ENCODE peak calls at places on chromosomes 11 and 22, in seven cellular contexts. W is Calu3; S is ecto neural progenitor cell; R is A549; N is heart right ventricle; V is activated gamma-delta T cell treated with anti-CD3 and anti-CD28 coated beads, Interleukin-2, amount 50 U/mL, for 16 hours; J is NCI-H774. B is an unnamed sample.

GRCh38 chr22:46672731-46673130 is 52.5 kb downstream of the GRAMD4 start:
- DNase-seq in J (no peak), W (no peak), V (no peak), N (no peak), S (no peak), R (no peak), B (no peak)

GRCh38 chr11:69514771-69515170 is 33.3 kb downstream of the LINC01488 start:
- DNase-seq in V (no peak), R (no peak), S (no peak), N (no peak), W (no peak), J (no peak), B (no peak)

GRCh38 chr11:95267814-95268213 is 36.8 kb upstream of the SESN3 start:
- DNase-seq in R (no peak), J (no peak), V (no peak), N (no peak), S (no peak), W (no peak), B (no peak)

GRCh38 chr22:27614291-27615007 is 187.1 kb downstream of the MN1 start:
- DNase-seq in R (no peak), S (no peak), W (no peak), V (no peak), J (no peak), N (no peak), B (no peak)

GRCh38 chr22:37806409-37807338 is 1.1 kb upstream of the GCAT start:
- DNase-seq in J (no peak), W (no peak), N (no peak), V (no peak), S (no peak), R (peak), B (peak)

GRCh38 chr22:40325315-40325714 is 21.0 kb upstream of the ADSL start:
- DNase-seq in V (peak), W (no peak), R (no peak), J (no peak), S (no peak), N (no peak), B (no peak)

GRCh38 chr22:19852177-19852781 is 2.4 kb downstream of the GNB1L start:
- DNase-seq in N (no peak), R (no peak), W (no peak), J (no peak), S (no peak), V (no peak), B (no peak)

GRCh38 chr11:86919557-86920210 is 35.5 kb downstream of the FZD4 start:
- DNase-seq in W (no peak), J (no peak), V (no peak), N (peak), R (peak), S (no peak), B (no peak)

GRCh38 chr11:2653930-2654739 is 45.7 kb downstream of the KCNQ1OT1 start:
- DNase-seq in R (no peak), N (no peak), J (no peak), S (no peak), V (no peak), W (no peak), B (no peak)

GRCh38 chr22:23127788-23128187 is 14.0 kb downstream of the RSPH14 start:
- DNase-seq in N (no peak), J (no peak), W (no peak), S (no peak), R (no peak), V (no peak), B (no peak)

GRCh38 chr22:23984430-23984829 is 4.5 kb downstream of the GSTT2 start:
- DNase-seq in V (no peak), N (no peak), W (peak), S (no peak), R (peak), J (no peak), B (peak)

GRCh38 chr11:96704847-96705246 is 315.0 kb downstream of the JRKL start:
- DNase-seq in R (no peak), J (no peak), V (no peak), N (no peak), W (no peak), S (no peak), B (no peak)

GRCh38 chr22:28648792-28649191 is 30.8 kb downstream of the TTC28 start:
- DNase-seq in R (no peak), V (no peak), N (no peak), S (no peak), J (no peak), W (no peak), B (no peak)

GRCh38 chr22:37095113-37095512 is 14.4 kb downstream of the TMPRSS6 start:
- DNase-seq in S (no peak), V (peak), N (no peak), R (no peak), J (no peak), W (no peak), B (no peak)

GRCh38 chr11:27204527-27204926 is 158.5 kb downstream of the CCDC34 start:
- DNase-seq in N (no peak), R (peak), V (no peak), W (peak), S (no peak), J (no peak), B (peak)

GRCh38 chr22:28706845-28707244 is 27.2 kb upstream of the TTC28 start:
- DNase-seq in R (no peak), N (no peak), S (no peak), J (no peak), V (no peak), W (no peak), B (no peak)

GRCh38 chr11:43947003-43947500 is 4.6 kb downstream of the C11orf96 start:
- DNase-seq in W (no peak), N (peak), R (peak), V (no peak), J (no peak), S (no peak), B (no peak)

GRCh38 chr11:107751082-107751481 is 39.2 kb upstream of the SLN start:
- DNase-seq in R (no peak), S (no peak), J (no peak), V (no peak), N (no peak), W (no peak), B (no peak)

GRCh38 chr22:33850724-33851123 is 69.6 kb downstream of the LARGE1 start:
- DNase-seq in N (no peak), R (no peak), V (no peak), J (no peak), W (no peak), S (no peak), B (no peak)

B was measured in pancreas.